ENCODE peak calls at places on chromosome 19, in nine cellular contexts. One of them, this sample, is unnamed.

GRCh38 chr19:33311326-33311682 is 9.0 kb upstream of the CEBPA start:
- DNase-seq in ascending aorta: no peak
- DNase-seq in osteocyte: no peak
- DNase-seq in adrenal gland: no peak
- DNase-seq in AG09319: no peak
- DNase-seq in colonic mucosa: peak; percentile 70
- DNase-seq in epithelial cell of proximal tubule: no peak
- DNase-seq in nephron progenitor cell: no peak
- DNase-seq in glutamatergic neuron: no peak
- DNase-seq in this sample: no peak

GRCh38 chr19:47339196-47339880 is 7.4 kb downstream of the C5AR2 start:
- DNase-seq in ascending aorta: no peak
- DNase-seq in osteocyte: no peak
- DNase-seq in adrenal gland: no peak
- DNase-seq in AG09319: no peak
- DNase-seq in colonic mucosa: no peak
- DNase-seq in epithelial cell of proximal tubule: no peak
- DNase-seq in nephron progenitor cell: no peak
- DNase-seq in glutamatergic neuron: no peak
- DNase-seq in this sample: no peak

GRCh38 chr19:46909356-46909755 is 48.6 kb downstream of the ARHGAP35 start:
- DNase-seq in ascending aorta: no peak
- DNase-seq in osteocyte: no peak
- DNase-seq in adrenal gland: no peak
- DNase-seq in AG09319: no peak
- DNase-seq in colonic mucosa: no peak
- DNase-seq in epithelial cell of proximal tubule: no peak
- DNase-seq in nephron progenitor cell: no peak
- DNase-seq in glutamatergic neuron: no peak
- DNase-seq in this sample: no peak

GRCh38 chr19:52935434-52935833 is 12.2 kb upstream of the ZNF888 start:
- DNase-seq in ascending aorta: no peak
- DNase-seq in osteocyte: no peak
- DNase-seq in adrenal gland: no peak
- DNase-seq in AG09319: no peak
- DNase-seq in colonic mucosa: no peak
- DNase-seq in epithelial cell of proximal tubule: no peak
- DNase-seq in nephron progenitor cell: no peak
- DNase-seq in glutamatergic neuron: no peak
- DNase-seq in this sample: no peak

GRCh38 chr19:5222821-5223321 is 117.7 kb downstream of the PTPRS start:
- DNase-seq in ascending aorta: no peak
- DNase-seq in osteocyte: no peak
- DNase-seq in adrenal gland: no peak
- DNase-seq in AG09319: no peak
- DNase-seq in colonic mucosa: no peak
- DNase-seq in epithelial cell of proximal tubule: no peak
- DNase-seq in nephron progenitor cell: no peak
- DNase-seq in glutamatergic neuron: no peak
- DNase-seq in this sample: no peak

GRCh38 chr19:15836345-15836594 is 20.8 kb upstream of the OR10H1 start:
- DNase-seq in ascending aorta: no peak
- DNase-seq in osteocyte: no peak
- DNase-seq in adrenal gland: no peak
- DNase-seq in AG09319: no peak
- DNase-seq in colonic mucosa: no peak
- DNase-seq in epithelial cell of proximal tubule: no peak
- DNase-seq in nephron progenitor cell: no peak
- DNase-seq in glutamatergic neuron: no peak
- DNase-seq in this sample: no peak

GRCh38 chr19:18428837-18429674 is 8.9 kb downstream of the ISYNA1 start:
- DNase-seq in ascending aorta: no peak
- DNase-seq in osteocyte: peak; percentile 96
- DNase-seq in adrenal gland: peak; percentile 80
- DNase-seq in AG09319: no peak
- DNase-seq in colonic mucosa: peak; percentile 77
- DNase-seq in epithelial cell of proximal tubule: no peak
- DNase-seq in nephron progenitor cell: peak; percentile 93
- DNase-seq in glutamatergic neuron: peak; percentile 94
- DNase-seq in this sample: peak; percentile 65

GRCh38 chr19:17842663-17843313 is 5.0 kb downstream of the JAK3 start:
- DNase-seq in ascending aorta: no peak
- DNase-seq in osteocyte: no peak
- DNase-seq in adrenal gland: no peak
- DNase-seq in AG09319: no peak
- DNase-seq in colonic mucosa: no peak
- DNase-seq in epithelial cell of proximal tubule: no peak
- DNase-seq in nephron progenitor cell: no peak
- DNase-seq in glutamatergic neuron: no peak
- DNase-seq in this sample: no peak

GRCh38 chr19:39539519-39540332 is at the start of gene EID2:
- DNase-seq in ascending aorta: peak; percentile 76
- DNase-seq in osteocyte: peak; percentile 98
- DNase-seq in adrenal gland: peak; percentile 97
- DNase-seq in AG09319: peak; percentile 90
- DNase-seq in colonic mucosa: peak; percentile 96
- DNase-seq in epithelial cell of proximal tubule: peak; percentile 33
- DNase-seq in nephron progenitor cell: peak; percentile 98
- DNase-seq in glutamatergic neuron: peak; percentile 97
- DNase-seq in this sample: peak; percentile 91

GRCh38 chr19:29783627-29784190 is 28.1 kb upstream of the CCNE1 start:
- DNase-seq in ascending aorta: no peak
- DNase-seq in osteocyte: no peak
- DNase-seq in adrenal gland: no peak
- DNase-seq in AG09319: no peak
- DNase-seq in colonic mucosa: no peak
- DNase-seq in epithelial cell of proximal tubule: no peak
- DNase-seq in nephron progenitor cell: no peak
- DNase-seq in glutamatergic neuron: no peak
- DNase-seq in this sample: no peak

GRCh38 chr19:29789007-29789406 is 22.8 kb upstream of the CCNE1 start:
- DNase-seq in ascending aorta: no peak
- DNase-seq in osteocyte: no peak
- DNase-seq in adrenal gland: no peak
- DNase-seq in AG09319: no peak
- DNase-seq in colonic mucosa: no peak
- DNase-seq in epithelial cell of proximal tubule: no peak
- DNase-seq in nephron progenitor cell: no peak
- DNase-seq in glutamatergic neuron: no peak
- DNase-seq in this sample: no peak

GRCh38 chr19:29784598-29785223 is 27.1 kb upstream of the CCNE1 start:
- DNase-seq in ascending aorta: no peak
- DNase-seq in osteocyte: no peak
- DNase-seq in adrenal gland: no peak
- DNase-seq in AG09319: no peak
- DNase-seq in colonic mucosa: no peak
- DNase-seq in epithelial cell of proximal tubule: no peak
- DNase-seq in nephron progenitor cell: no peak
- DNase-seq in glutamatergic neuron: no peak
- DNase-seq in this sample: no peak

GRCh38 chr19:29785360-29785759 is 26.4 kb upstream of the CCNE1 start:
- DNase-seq in ascending aorta: no peak
- DNase-seq in osteocyte: no peak
- DNase-seq in adrenal gland: no peak
- DNase-seq in AG09319: no peak
- DNase-seq in colonic mucosa: no peak
- DNase-seq in epithelial cell of proximal tubule: no peak
- DNase-seq in nephron progenitor cell: no peak
- DNase-seq in glutamatergic neuron: no peak
- DNase-seq in this sample: no peak

DNA sequence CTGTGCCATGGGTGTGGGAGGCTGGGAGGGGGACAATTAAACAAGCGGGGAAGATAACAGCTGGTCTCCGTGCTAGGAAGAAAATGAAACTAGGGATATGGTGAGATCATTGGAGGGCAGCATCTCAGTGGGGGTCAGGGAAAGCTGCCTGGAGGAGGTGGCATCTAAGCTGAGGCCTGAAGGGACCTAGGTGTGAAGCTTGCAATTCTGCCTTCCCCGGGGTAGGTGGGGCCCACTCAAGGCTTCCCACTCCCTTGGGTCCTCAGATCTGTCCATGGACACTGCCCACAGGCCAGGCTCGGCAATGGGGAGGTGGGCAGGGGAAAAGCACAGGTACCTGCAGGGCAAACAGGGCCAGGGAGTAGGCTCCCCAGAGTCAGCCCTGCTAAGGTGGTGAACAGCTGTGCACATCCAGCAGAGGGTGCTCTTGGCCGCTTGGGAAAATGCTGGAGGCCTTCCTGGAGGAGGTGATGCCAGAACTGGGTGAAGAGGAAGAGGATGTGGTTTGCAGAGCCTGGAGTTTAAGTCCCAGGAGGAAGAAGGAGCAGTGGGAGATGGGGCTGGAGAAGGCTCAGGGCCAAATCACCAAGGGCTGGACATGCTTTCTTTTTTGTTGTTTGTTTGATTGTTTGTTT is 25.7 kb upstream of the CCNE1 start:
- DNase-seq in ascending aorta: no peak
- DNase-seq in osteocyte: no peak
- DNase-seq in adrenal gland: no peak
- DNase-seq in AG09319: no peak
- DNase-seq in colonic mucosa: no peak
- DNase-seq in epithelial cell of proximal tubule: no peak
- DNase-seq in nephron progenitor cell: no peak
- DNase-seq in glutamatergic neuron: no peak
- DNase-seq in this sample: no peak
- TF ChIP-seq CTCF in ascending aorta: no peak
- TF ChIP-seq CTCF in osteocyte: no peak
- TF ChIP-seq CTCF in adrenal gland: no peak
- TF ChIP-seq CTCF in AG09319: no peak
- TF ChIP-seq CTCF in colonic mucosa: no peak
- TF ChIP-seq CTCF in epithelial cell of proximal tubule: peak; percentile 43
- TF ChIP-seq CTCF in nephron progenitor cell: no peak
- TF ChIP-seq CTCF in glutamatergic neuron: no peak
- TF ChIP-seq CTCF in this sample: no peak

GRCh38 chr19:10964903-10965302 is 4.1 kb downstream of the SMARCA4 start:
- DNase-seq in ascending aorta: no peak
- DNase-seq in osteocyte: no peak
- DNase-seq in adrenal gland: no peak
- DNase-seq in AG09319: no peak
- DNase-seq in colonic mucosa: no peak
- DNase-seq in epithelial cell of proximal tubule: no peak
- DNase-seq in nephron progenitor cell: no peak
- DNase-seq in glutamatergic neuron: no peak
- DNase-seq in this sample: no peak
- TF ChIP-seq CTCF in ascending aorta: no peak
- TF ChIP-seq CTCF in osteocyte: peak; percentile 7
- TF ChIP-seq CTCF in adrenal gland: no peak
- TF ChIP-seq CTCF in AG09319: no peak
- TF ChIP-seq CTCF in colonic mucosa: no peak
- TF ChIP-seq CTCF in epithelial cell of proximal tubule: peak; percentile 22
- TF ChIP-seq CTCF in nephron progenitor cell: no peak
- TF ChIP-seq CTCF in glutamatergic neuron: no peak
- TF ChIP-seq CTCF in this sample: peak; percentile 22

GRCh38 chr19:7640803-7641202 is 3.9 kb downstream of the STXBP2 start:
- DNase-seq in ascending aorta: no peak
- DNase-seq in osteocyte: no peak
- DNase-seq in adrenal gland: no peak
- DNase-seq in AG09319: no peak
- DNase-seq in colonic mucosa: no peak
- DNase-seq in epithelial cell of proximal tubule: no peak
- DNase-seq in nephron progenitor cell: no peak
- DNase-seq in glutamatergic neuron: no peak
- DNase-seq in this sample: no peak

GRCh38 chr19:7638802-7639465 is 2.0 kb downstream of the STXBP2 start:
- DNase-seq in ascending aorta: no peak
- DNase-seq in osteocyte: no peak
- DNase-seq in adrenal gland: no peak
- DNase-seq in AG09319: no peak
- DNase-seq in colonic mucosa: no peak
- DNase-seq in epithelial cell of proximal tubule: no peak
- DNase-seq in nephron progenitor cell: no peak
- DNase-seq in glutamatergic neuron: no peak
- DNase-seq in this sample: no peak

GRCh38 chr19:7639863-7640348 is 3.0 kb downstream of the STXBP2 start:
- DNase-seq in ascending aorta: no peak
- DNase-seq in osteocyte: no peak
- DNase-seq in adrenal gland: no peak
- DNase-seq in AG09319: no peak
- DNase-seq in colonic mucosa: no peak
- DNase-seq in epithelial cell of proximal tubule: no peak
- DNase-seq in nephron progenitor cell: no peak
- DNase-seq in glutamatergic neuron: no peak
- DNase-seq in this sample: no peak

GRCh38 chr19:7642295-7643046 is 5.6 kb downstream of the STXBP2 start:
- DNase-seq in ascending aorta: no peak
- DNase-seq in osteocyte: no peak
- DNase-seq in adrenal gland: no peak
- DNase-seq in AG09319: no peak
- DNase-seq in colonic mucosa: no peak
- DNase-seq in epithelial cell of proximal tubule: no peak
- DNase-seq in nephron progenitor cell: no peak
- DNase-seq in glutamatergic neuron: no peak
- DNase-seq in this sample: no peak

GRCh38 chr19:7641288-7642276 is 4.7 kb downstream of the STXBP2 start:
- DNase-seq in ascending aorta: no peak
- DNase-seq in osteocyte: no peak
- DNase-seq in adrenal gland: no peak
- DNase-seq in AG09319: no peak
- DNase-seq in colonic mucosa: no peak
- DNase-seq in epithelial cell of proximal tubule: no peak
- DNase-seq in nephron progenitor cell: no peak
- DNase-seq in glutamatergic neuron: no peak
- DNase-seq in this sample: no peak
- TF ChIP-seq CTCF in ascending aorta: no peak
- TF ChIP-seq CTCF in osteocyte: no peak
- TF ChIP-seq CTCF in adrenal gland: no peak
- TF ChIP-seq CTCF in AG09319: no peak
- TF ChIP-seq CTCF in colonic mucosa: no peak
- TF ChIP-seq CTCF in epithelial cell of proximal tubule: no peak
- TF ChIP-seq CTCF in nephron progenitor cell: no peak
- TF ChIP-seq CTCF in glutamatergic neuron: peak; percentile 15
- TF ChIP-seq CTCF in this sample: peak; percentile 28

DNA sequence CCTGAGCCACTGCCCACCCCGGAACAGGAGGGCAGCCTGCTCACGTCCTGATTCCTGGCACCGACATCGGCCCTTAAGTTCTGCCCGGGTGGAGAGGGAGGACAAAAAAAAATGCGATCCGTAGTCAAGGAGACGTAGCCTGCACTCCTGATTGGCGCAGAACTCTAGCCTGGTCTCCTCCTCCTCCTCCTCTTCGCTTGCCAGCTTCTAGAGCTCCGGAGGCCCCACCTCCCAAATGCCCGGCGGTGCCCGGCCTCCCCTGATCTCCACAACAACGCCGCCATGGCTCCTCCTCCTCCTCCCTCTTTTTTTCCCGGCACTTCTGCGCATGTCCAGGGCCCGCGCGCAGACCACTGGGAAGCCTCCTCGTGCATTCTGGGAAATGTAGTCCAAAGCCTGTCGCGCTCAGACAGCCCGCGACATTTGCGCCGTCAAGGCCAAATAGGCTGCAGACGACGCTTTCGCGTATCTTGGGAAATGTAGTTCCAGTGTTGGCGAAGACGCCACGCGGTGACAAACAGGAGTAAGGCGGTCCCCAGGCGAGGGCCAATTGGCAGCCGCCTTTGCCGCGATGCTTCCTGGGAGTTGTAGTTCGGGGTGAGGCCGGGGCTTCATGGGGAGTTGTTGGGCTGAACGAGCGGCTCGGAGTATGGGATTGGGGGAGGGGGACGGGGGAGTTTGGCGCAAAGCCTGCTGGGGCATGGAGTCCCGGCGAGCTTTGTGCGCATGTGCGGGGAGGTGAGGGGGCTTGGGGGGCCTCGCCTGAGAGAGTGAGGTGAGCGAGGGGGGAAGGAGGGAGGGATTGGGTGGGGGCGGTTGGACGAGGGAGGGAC is at the start of gene ZNF444:
- DNase-seq in ascending aorta: peak; percentile 98
- DNase-seq in osteocyte: peak; percentile 100
- DNase-seq in adrenal gland: peak; percentile 100
- DNase-seq in AG09319: peak; percentile 99
- DNase-seq in colonic mucosa: peak; percentile 99
- DNase-seq in epithelial cell of proximal tubule: peak; percentile 91
- DNase-seq in nephron progenitor cell: peak; percentile 98
- DNase-seq in glutamatergic neuron: peak; percentile 99
- DNase-seq in this sample: peak; percentile 98
- TF ChIP-seq CTCF in ascending aorta: no peak
- TF ChIP-seq CTCF in osteocyte: no peak
- TF ChIP-seq CTCF in adrenal gland: no peak
- TF ChIP-seq CTCF in AG09319: no peak
- TF ChIP-seq CTCF in colonic mucosa: no peak
- TF ChIP-seq CTCF in epithelial cell of proximal tubule: no peak
- TF ChIP-seq CTCF in nephron progenitor cell: no peak
- TF ChIP-seq CTCF in glutamatergic neuron: no peak
- TF ChIP-seq CTCF in this sample: no peak

This sample was measured in progenitor cell of endocrine pancreas.